ENCODE peak calls at places on chromosome 1, in four cellular contexts. G is AG09319, T is progenitor cell of endocrine pancreas, Q is GM03348. F is an unnamed sample.

GRCh38 chr1:186167096-186167668 is 207.9 kb downstream of the TPR start:
- DNase-seq in G (no peak), T (no peak), Q (no peak), F (no peak)

GRCh38 chr1:109094377-109094803 is 3.8 kb downstream of the TMEM167B start:
- DNase-seq in G (no peak), T (no peak), Q (no peak), F (no peak)

GRCh38 chr1:74534241-74534640 is 21.8 kb upstream of the LRRC53 start:
- DNase-seq in G (peak), T (no peak), Q (peak), F (no peak)

GRCh38 chr1:25990702-25991395 is 7.0 kb downstream of the PAFAH2 start:
- DNase-seq in G (no peak), T (no peak), Q (no peak), F (no peak)

GRCh38 chr1:145956776-145957442 is 908 bp downstream of the LIX1L start:
- DNase-seq in G (no peak), T (no peak), Q (no peak), F (no peak)

GRCh38 chr1:33007190-33008050 is 29.3 kb downstream of the AK2 start:
- DNase-seq in G (peak), T (no peak), Q (peak), F (no peak)

GRCh38 chr1:10777749-10778574 is 18.5 kb downstream of the CASZ1 start:
- DNase-seq in G (no peak), T (no peak), Q (no peak), F (no peak)

GRCh38 chr1:28392027-28392652 is 22.6 kb downstream of the PHACTR4 start:
- DNase-seq in G (peak), T (no peak), Q (peak), F (no peak)

GRCh38 chr1:4734791-4735190 is 80.4 kb downstream of the AJAP1 start:
- DNase-seq in G (no peak), T (no peak), Q (no peak), F (no peak)

GRCh38 chr1:205510951-205511330 is 6.5 kb downstream of the CDK18 start:
- DNase-seq in G (no peak), T (no peak), Q (no peak), F (no peak)

GRCh38 chr1:116881879-116882520 is 27.7 kb upstream of the PTGFRN start:
- DNase-seq in G (peak), T (no peak), Q (peak), F (no peak)

GRCh38 chr1:162823231-162823630 is 32.7 kb downstream of the HSD17B7 start:
- DNase-seq in G (no peak), T (no peak), Q (no peak), F (no peak)

GRCh38 chr1:150550222-150551048 is 1.2 kb downstream of the ADAMTSL4 start:
- DNase-seq in G (no peak), T (no peak), Q (no peak), F (no peak)

GRCh38 chr1:111958911-111959310 is 30.6 kb downstream of the KCND3 start:
- DNase-seq in G (no peak), T (no peak), Q (no peak), F (no peak)